ENCODE peak calls at places on chromosomes 11 and 22, in five cellular contexts. K is mesothelial cell of epicardium, Y is IMR-90, G is mucosa of descending colon, X is fibroblast of mammary gland. F is an unnamed sample.

GRCh38 chr11:34585870-34586654 is 34.8 kb upstream of the EHF start:
- DNase-seq in G (no peak), X (peak), Y (peak), K (no peak), F (no peak)

GRCh38 chr11:71240865-71241691 is 11.3 kb downstream of the SHANK2 start:
- DNase-seq in Y (peak), G (no peak), K (no peak), X (peak), F (no peak)

GRCh38 chr22:48940266-48940987 is 887.2 kb downstream of the BRD1 start:
- DNase-seq in K (peak), Y (no peak), X (no peak), G (no peak), F (no peak)

GRCh38 chr11:46107408-46107718 is 13.9 kb downstream of the PHF21A start:
- DNase-seq in G (no peak), X (no peak), Y (no peak), K (no peak), F (no peak)

GRCh38 chr11:27209562-27210005 is 153.4 kb downstream of the CCDC34 start:
- DNase-seq in K (no peak), G (no peak), Y (peak), X (peak), F (no peak)

GRCh38 chr11:32366671-32367070 is 68.7 kb downstream of the WT1 start:
- DNase-seq in X (no peak), G (no peak), K (no peak), Y (no peak), F (no peak)

GRCh38 chr11:1401656-1402221 is 12.0 kb downstream of the BRSK2 start:
- DNase-seq in X (peak), K (peak), G (no peak), Y (peak), F (no peak)

GRCh38 chr11:74297484-74297883 is 14.0 kb downstream of the P4HA3 start:
- DNase-seq in Y (no peak), G (no peak), K (no peak), X (no peak), F (no peak)

GRCh38 chr22:49432211-49432905 is 395.3 kb downstream of the BRD1 start:
- DNase-seq in X (no peak), K (no peak), Y (no peak), G (no peak), F (no peak)

GRCh38 chr22:41822289-41823057 is 10.4 kb upstream of the SREBF2 start:
- DNase-seq in X (peak), K (no peak), G (no peak), Y (peak), F (no peak)

GRCh38 chr11:65854161-65854592 is 3.8 kb downstream of the CFL1 start:
- DNase-seq in Y (no peak), X (no peak), K (peak), G (peak), F (no peak)

GRCh38 chr11:23755076-23755475 is 741.8 kb upstream of the LUZP2 start:
- DNase-seq in Y (no peak), K (no peak), X (peak), G (no peak), F (no peak)

GRCh38 chr11:4826425-4826824 is 5.3 kb downstream of the OR51F2 start:
- DNase-seq in G (no peak), X (peak), Y (peak), K (no peak), F (no peak)
- TF ChIP-seq CTCF in G (no peak), X (no peak), Y (peak), K (no peak), F (no peak)

DNA sequence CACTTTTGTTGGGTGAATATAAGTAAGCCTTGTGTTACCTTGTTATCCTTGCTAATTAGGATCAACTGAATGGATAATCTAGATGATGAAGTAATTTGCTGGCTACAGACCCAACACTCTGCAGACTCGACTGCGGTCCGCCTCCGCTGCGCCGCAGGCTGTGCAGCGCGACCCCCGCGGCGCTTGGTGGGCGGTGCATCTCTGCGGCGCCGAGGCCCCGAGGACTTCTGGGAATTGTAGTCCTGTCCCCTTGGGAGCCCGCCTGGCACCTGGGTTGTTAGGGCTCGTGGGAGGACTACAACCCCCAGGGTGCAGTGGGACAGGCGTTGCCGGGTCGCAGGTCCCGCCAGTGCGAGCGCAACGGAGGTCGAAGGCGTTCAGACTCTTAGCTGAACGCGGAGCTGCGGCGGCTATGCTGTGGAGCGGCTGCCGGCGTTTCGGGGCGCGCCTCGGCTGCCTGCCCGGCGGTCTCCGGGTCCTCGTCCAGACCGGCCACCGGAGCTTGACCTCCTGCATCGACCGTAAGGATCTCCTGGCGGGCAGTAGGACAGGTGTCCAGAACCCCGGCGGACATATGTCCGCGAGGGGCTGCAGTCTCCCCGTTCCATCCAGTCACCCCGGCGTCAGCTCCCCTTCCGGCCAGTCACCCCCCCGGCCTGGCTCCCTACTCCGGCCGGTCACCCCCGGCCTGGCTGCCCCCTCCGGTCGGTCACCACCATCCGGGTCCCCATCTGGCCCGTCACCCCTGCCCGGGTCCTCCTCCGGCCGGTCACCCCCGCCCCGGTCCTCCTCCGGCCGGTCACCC is at the start of the genes ACAD8 and THYN1:
- DNase-seq in G (peak), X (peak), K (peak), Y (peak), F (peak)
- TF ChIP-seq CTCF in G (peak), X (no peak), K (no peak), Y (no peak), F (no peak)

DNA sequence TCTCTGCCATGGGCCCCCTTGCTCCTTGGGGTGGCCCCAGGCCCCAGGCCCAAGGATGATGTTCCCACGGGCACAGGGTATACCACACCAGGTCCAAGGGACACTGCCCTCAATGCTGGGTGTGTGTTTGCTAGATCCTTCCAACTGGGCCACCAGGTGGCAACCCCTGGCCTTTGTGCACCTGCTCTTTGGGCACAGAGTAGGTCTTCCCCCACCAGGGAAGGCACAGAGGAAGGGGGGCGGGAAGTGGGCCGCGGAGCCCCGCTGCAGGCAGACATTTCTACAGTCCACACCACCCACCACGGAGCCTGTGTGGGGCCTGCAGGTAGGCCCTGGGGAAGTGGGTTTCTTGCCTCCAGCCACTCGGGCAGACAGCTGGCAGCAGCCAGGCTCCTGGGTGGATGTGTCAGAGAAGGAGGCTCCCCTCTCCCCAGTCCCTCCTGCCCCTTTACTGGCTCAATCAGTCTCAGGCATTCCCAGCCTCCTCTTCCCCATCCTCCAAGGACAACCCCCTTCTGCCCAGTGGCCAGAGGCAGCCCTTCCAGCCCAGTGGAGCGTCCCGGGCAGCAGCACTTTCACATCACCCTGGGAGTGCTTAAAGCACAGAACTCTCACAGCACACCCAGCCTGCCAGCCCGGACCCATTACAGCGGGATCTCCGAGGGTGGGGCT is 21.6 kb downstream of the MAFF start:
- DNase-seq in X (no peak), Y (no peak), K (no peak), G (no peak), F (no peak)
- TF ChIP-seq CTCF in X (no peak), Y (no peak), K (no peak), G (no peak), F (no peak)

DNA sequence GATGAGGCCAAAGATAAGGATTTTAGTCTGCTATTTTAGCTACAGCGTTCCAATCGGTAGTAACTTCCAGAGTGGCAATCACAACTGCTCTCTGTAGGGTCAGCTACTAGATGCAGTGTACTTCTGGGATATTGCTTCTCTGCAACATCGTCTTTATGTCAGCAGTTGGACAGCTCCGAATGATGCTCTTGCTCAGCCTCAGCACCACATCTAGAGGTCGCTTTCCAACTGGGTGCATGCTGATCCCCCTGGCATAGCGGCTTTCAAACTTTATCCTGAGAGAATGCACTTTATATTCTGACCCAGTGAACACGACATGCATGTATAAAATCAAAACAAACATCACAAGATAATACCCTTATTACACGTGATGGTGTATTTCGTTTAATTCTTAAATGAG is 219.6 kb downstream of the C11orf87 start:
- DNase-seq in K (no peak), G (no peak), X (peak), Y (peak), F (no peak)
- TF ChIP-seq CTCF in K (no peak), G (no peak), X (peak), Y (peak), F (no peak)

GRCh38 chr22:24108073-24108472 is 73.2 kb upstream of the SUSD2 start:
- DNase-seq in G (no peak), K (no peak), Y (no peak), X (no peak), F (no peak)

GRCh38 chr22:24109649-24110048 is 71.6 kb upstream of the SUSD2 start:
- DNase-seq in G (no peak), X (no peak), K (no peak), Y (no peak), F (no peak)

GRCh38 chr22:24105661-24106060 is 75.6 kb upstream of the SUSD2 start:
- DNase-seq in Y (no peak), X (no peak), K (no peak), G (no peak), F (no peak)

GRCh38 chr22:24106385-24107381 is 74.6 kb upstream of the SUSD2 start:
- DNase-seq in Y (no peak), X (peak), G (no peak), K (no peak), F (no peak)

GRCh38 chr22:24107668-24108067 is 73.6 kb upstream of the SUSD2 start:
- DNase-seq in K (no peak), G (peak), Y (peak), X (peak), F (peak)
- TF ChIP-seq CTCF in K (no peak), G (no peak), Y (peak), X (peak), F (no peak)

F was measured in omental fat pad.